ENCODE peak calls at places on chromosomes 4 and X, in ten cellular contexts. One of them, this sample, is unnamed.

GRCh38 chr4:75542824-75543223 is 13.0 kb upstream of the ODAPH start:
- DNase-seq in HepG2: no peak
- DNase-seq in suprapubic skin: no peak
- DNase-seq in upper lobe of left lung: no peak
- DNase-seq in tibial nerve: no peak
- DNase-seq in A549: no peak
- DNase-seq in sigmoid colon: no peak
- DNase-seq in stomach: no peak
- DNase-seq in H1: no peak
- DNase-seq in ovary: no peak
- DNase-seq in this sample: no peak

GRCh38 chr4:170138580-170139194 is 48.9 kb upstream of the AADAT start:
- DNase-seq in H1: peak; percentile 36
- DNase-seq in HepG2: peak; percentile 57
- DNase-seq in A549: peak; percentile 40
- DNase-seq in upper lobe of left lung: no peak
- DNase-seq in ovary: peak; percentile 72
- DNase-seq in suprapubic skin: peak; percentile 75
- DNase-seq in stomach: peak; percentile 73
- DNase-seq in sigmoid colon: peak; percentile 79
- DNase-seq in tibial nerve: peak; percentile 50
- DNase-seq in this sample: peak; percentile 78

GRCh38 chrX:37684918-37685317 is 673 bp upstream of the XK start:
- DNase-seq in upper lobe of left lung: no peak
- DNase-seq in ovary: no peak
- DNase-seq in HepG2: no peak
- DNase-seq in tibial nerve: no peak
- DNase-seq in sigmoid colon: no peak
- DNase-seq in A549: no peak
- DNase-seq in H1: no peak
- DNase-seq in suprapubic skin: no peak
- DNase-seq in stomach: no peak
- DNase-seq in this sample: no peak

GRCh38 chrX:10111364-10112148 is 45.2 kb upstream of the CLCN4 start:
- DNase-seq in A549: no peak
- DNase-seq in ovary: peak; percentile 77
- DNase-seq in H1: no peak
- DNase-seq in tibial nerve: no peak
- DNase-seq in stomach: no peak
- DNase-seq in sigmoid colon: peak; percentile 75
- DNase-seq in upper lobe of left lung: no peak
- DNase-seq in suprapubic skin: no peak
- DNase-seq in HepG2: peak; percentile 32
- DNase-seq in this sample: no peak

GRCh38 chr4:184293552-184293951 is 75.9 kb upstream of the ENPP6 start:
- DNase-seq in H1: no peak
- DNase-seq in HepG2: peak; percentile 46
- DNase-seq in upper lobe of left lung: no peak
- DNase-seq in suprapubic skin: no peak
- DNase-seq in stomach: peak; percentile 64
- DNase-seq in A549: no peak
- DNase-seq in sigmoid colon: no peak
- DNase-seq in ovary: no peak
- DNase-seq in tibial nerve: no peak
- DNase-seq in this sample: no peak

GRCh38 chr4:25437951-25438350 is 60.9 kb downstream of the ANAPC4 start:
- DNase-seq in stomach: no peak
- DNase-seq in A549: no peak
- DNase-seq in ovary: no peak
- DNase-seq in tibial nerve: no peak
- DNase-seq in HepG2: no peak
- DNase-seq in H1: no peak
- DNase-seq in suprapubic skin: no peak
- DNase-seq in upper lobe of left lung: no peak
- DNase-seq in sigmoid colon: no peak
- DNase-seq in this sample: no peak

GRCh38 chr4:48254381-48255072 is 15.1 kb downstream of the TEC start:
- DNase-seq in sigmoid colon: no peak
- DNase-seq in suprapubic skin: no peak
- DNase-seq in tibial nerve: no peak
- DNase-seq in A549: no peak
- DNase-seq in stomach: peak; percentile 70
- DNase-seq in ovary: no peak
- DNase-seq in upper lobe of left lung: no peak
- DNase-seq in H1: no peak
- DNase-seq in HepG2: no peak
- DNase-seq in this sample: peak; percentile 52

GRCh38 chr4:173243917-173244658 is 75.5 kb downstream of the GALNT7 start:
- DNase-seq in H1: no peak
- DNase-seq in A549: no peak
- DNase-seq in stomach: no peak
- DNase-seq in tibial nerve: no peak
- DNase-seq in suprapubic skin: no peak
- DNase-seq in upper lobe of left lung: no peak
- DNase-seq in ovary: no peak
- DNase-seq in HepG2: no peak
- DNase-seq in sigmoid colon: no peak
- DNase-seq in this sample: no peak

GRCh38 chrX:2627272-2627867 is 63.7 kb upstream of the CD99 start:
- DNase-seq in upper lobe of left lung: no peak
- DNase-seq in tibial nerve: no peak
- DNase-seq in suprapubic skin: no peak
- DNase-seq in A549: peak; percentile 48
- DNase-seq in stomach: peak; percentile 36
- DNase-seq in ovary: peak; percentile 35
- DNase-seq in sigmoid colon: no peak
- DNase-seq in H1: no peak
- DNase-seq in HepG2: peak; percentile 71
- DNase-seq in this sample: peak; percentile 63

DNA sequence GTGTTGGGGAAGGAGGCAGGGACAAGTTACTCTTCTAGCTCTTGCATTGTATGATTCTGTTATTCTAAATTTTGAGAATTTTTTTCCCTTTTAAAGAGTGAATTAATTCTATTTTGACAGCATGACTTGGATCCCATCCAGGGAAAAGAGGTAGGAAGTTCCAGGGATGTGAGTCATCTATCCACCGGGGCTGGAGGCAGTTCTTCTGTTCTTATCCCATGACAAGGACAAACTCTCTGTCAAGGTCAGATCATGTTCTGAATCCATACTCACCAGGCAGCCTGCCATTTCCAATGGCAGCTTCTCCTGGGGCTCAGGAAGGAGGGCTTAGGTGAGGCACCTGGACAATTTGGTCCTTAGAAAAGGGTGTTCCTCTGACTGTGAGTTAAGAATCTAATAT is 132.0 kb upstream of the MED14 start:
- DNase-seq in ovary: peak; percentile 19
- DNase-seq in sigmoid colon: no peak
- DNase-seq in HepG2: peak; percentile 57
- DNase-seq in tibial nerve: no peak
- DNase-seq in A549: peak; percentile 31
- DNase-seq in H1: no peak
- DNase-seq in upper lobe of left lung: no peak
- DNase-seq in suprapubic skin: no peak
- DNase-seq in stomach: no peak
- DNase-seq in this sample: no peak
- TF ChIP-seq EP300 in ovary: no peak
- TF ChIP-seq EP300 in sigmoid colon: no peak
- TF ChIP-seq EP300 in HepG2: no peak
- TF ChIP-seq EP300 in tibial nerve: no peak
- TF ChIP-seq EP300 in A549: no peak
- TF ChIP-seq EP300 in H1: no peak
- TF ChIP-seq EP300 in upper lobe of left lung: no peak
- TF ChIP-seq EP300 in suprapubic skin: no peak
- TF ChIP-seq EP300 in stomach: no peak
- TF ChIP-seq EP300 in this sample: no peak

GRCh38 chr4:6229095-6229494 is 28.7 kb upstream of the JAKMIP1 start:
- DNase-seq in A549: no peak
- DNase-seq in suprapubic skin: no peak
- DNase-seq in sigmoid colon: peak; percentile 30
- DNase-seq in HepG2: no peak
- DNase-seq in stomach: peak; percentile 24
- DNase-seq in tibial nerve: no peak
- DNase-seq in upper lobe of left lung: no peak
- DNase-seq in H1: no peak
- DNase-seq in ovary: no peak
- DNase-seq in this sample: no peak

GRCh38 chr4:6229671-6230501 is 29.5 kb upstream of the JAKMIP1 start:
- DNase-seq in sigmoid colon: peak; percentile 27
- DNase-seq in upper lobe of left lung: no peak
- DNase-seq in suprapubic skin: no peak
- DNase-seq in A549: no peak
- DNase-seq in stomach: peak; percentile 11
- DNase-seq in ovary: no peak
- DNase-seq in HepG2: no peak
- DNase-seq in tibial nerve: no peak
- DNase-seq in H1: no peak
- DNase-seq in this sample: no peak

GRCh38 chr4:6227412-6228157 is 27.2 kb upstream of the JAKMIP1 start:
- DNase-seq in A549: no peak
- DNase-seq in upper lobe of left lung: no peak
- DNase-seq in stomach: peak; percentile 17
- DNase-seq in sigmoid colon: peak; percentile 52
- DNase-seq in HepG2: no peak
- DNase-seq in ovary: no peak
- DNase-seq in tibial nerve: no peak
- DNase-seq in suprapubic skin: no peak
- DNase-seq in H1: no peak
- DNase-seq in this sample: no peak

GRCh38 chr4:6226506-6226905 is 26.2 kb upstream of the JAKMIP1 start:
- DNase-seq in stomach: peak; percentile 22
- DNase-seq in HepG2: no peak
- DNase-seq in H1: no peak
- DNase-seq in tibial nerve: no peak
- DNase-seq in ovary: no peak
- DNase-seq in upper lobe of left lung: no peak
- DNase-seq in A549: no peak
- DNase-seq in sigmoid colon: peak; percentile 34
- DNase-seq in suprapubic skin: no peak
- DNase-seq in this sample: no peak

DNA sequence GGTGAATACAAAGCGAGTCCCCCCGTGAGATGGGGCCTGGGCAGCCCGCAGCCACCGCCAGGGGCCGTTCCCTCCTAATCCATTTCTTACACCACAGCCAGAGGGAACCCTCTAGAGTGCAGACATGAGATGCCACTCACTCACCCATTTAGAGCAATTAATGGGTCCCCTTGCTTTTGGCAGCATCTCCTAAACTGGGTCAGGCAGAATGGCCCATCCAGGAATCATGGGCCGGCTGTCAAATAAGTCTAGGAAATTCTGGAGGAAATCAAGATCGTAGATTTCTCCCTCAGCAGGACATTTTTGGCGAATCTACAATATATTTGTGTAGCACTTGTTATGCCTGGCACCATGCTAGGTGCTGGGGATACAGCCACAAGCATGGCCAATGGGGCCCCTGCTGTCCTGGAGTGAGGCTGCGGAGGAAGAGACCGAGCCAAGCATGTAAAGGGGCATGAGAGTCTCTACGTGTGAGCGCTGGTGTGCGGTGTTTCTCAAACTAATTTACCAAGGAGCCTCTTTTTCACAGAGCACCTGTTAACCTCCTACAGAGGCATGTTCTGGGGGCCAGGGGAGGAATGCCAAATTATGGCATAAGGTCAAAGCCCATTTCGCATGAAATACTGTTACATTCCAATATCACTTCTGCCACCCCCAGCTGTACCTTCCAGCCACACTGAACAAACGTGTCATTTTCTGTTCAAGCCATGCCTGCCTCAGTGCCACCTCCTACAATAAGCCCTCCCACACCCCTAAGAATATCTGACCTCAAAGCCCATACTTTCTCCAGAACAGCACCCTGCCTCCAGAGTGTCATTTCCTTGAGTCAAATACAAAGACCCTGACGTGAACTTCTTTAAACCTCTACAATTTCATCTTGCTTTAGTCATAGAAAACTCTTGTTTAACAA is 28.1 kb upstream of the JAKMIP1 start:
- DNase-seq in H1: no peak
- DNase-seq in sigmoid colon: peak; percentile 44
- DNase-seq in A549: no peak
- DNase-seq in ovary: no peak
- DNase-seq in suprapubic skin: no peak
- DNase-seq in HepG2: no peak
- DNase-seq in stomach: peak; percentile 8
- DNase-seq in upper lobe of left lung: no peak
- DNase-seq in tibial nerve: no peak
- DNase-seq in this sample: peak; percentile 15
- TF ChIP-seq EP300 in H1: no peak
- TF ChIP-seq EP300 in sigmoid colon: no peak
- TF ChIP-seq EP300 in A549: no peak
- TF ChIP-seq EP300 in ovary: no peak
- TF ChIP-seq EP300 in suprapubic skin: no peak
- TF ChIP-seq EP300 in HepG2: no peak
- TF ChIP-seq EP300 in stomach: no peak
- TF ChIP-seq EP300 in upper lobe of left lung: no peak
- TF ChIP-seq EP300 in tibial nerve: no peak
- TF ChIP-seq EP300 in this sample: no peak

GRCh38 chr4:53900275-53900649 is 164.1 kb downstream of the CHIC2 start:
- DNase-seq in A549: no peak
- DNase-seq in ovary: no peak
- DNase-seq in sigmoid colon: no peak
- DNase-seq in stomach: no peak
- DNase-seq in H1: no peak
- DNase-seq in tibial nerve: no peak
- DNase-seq in upper lobe of left lung: no peak
- DNase-seq in HepG2: no peak
- DNase-seq in suprapubic skin: no peak
- DNase-seq in this sample: no peak

GRCh38 chr4:53899544-53900274 is 164.7 kb downstream of the CHIC2 start:
- DNase-seq in stomach: no peak
- DNase-seq in A549: no peak
- DNase-seq in sigmoid colon: no peak
- DNase-seq in ovary: peak; percentile 32
- DNase-seq in suprapubic skin: no peak
- DNase-seq in H1: no peak
- DNase-seq in tibial nerve: no peak
- DNase-seq in HepG2: no peak
- DNase-seq in upper lobe of left lung: no peak
- DNase-seq in this sample: no peak

GRCh38 chr4:53889335-53890084 is 174.9 kb downstream of the CHIC2 start:
- DNase-seq in tibial nerve: no peak
- DNase-seq in H1: no peak
- DNase-seq in stomach: no peak
- DNase-seq in ovary: no peak
- DNase-seq in A549: no peak
- DNase-seq in sigmoid colon: no peak
- DNase-seq in upper lobe of left lung: no peak
- DNase-seq in suprapubic skin: no peak
- DNase-seq in HepG2: no peak
- DNase-seq in this sample: no peak

GRCh38 chr4:53895137-53895536 is 169.3 kb downstream of the CHIC2 start:
- DNase-seq in tibial nerve: no peak
- DNase-seq in HepG2: no peak
- DNase-seq in H1: no peak
- DNase-seq in upper lobe of left lung: no peak
- DNase-seq in stomach: no peak
- DNase-seq in ovary: no peak
- DNase-seq in suprapubic skin: no peak
- DNase-seq in sigmoid colon: no peak
- DNase-seq in A549: no peak
- DNase-seq in this sample: no peak
- TF ChIP-seq EP300 in tibial nerve: no peak
- TF ChIP-seq EP300 in HepG2: no peak
- TF ChIP-seq EP300 in H1: no peak
- TF ChIP-seq EP300 in upper lobe of left lung: no peak
- TF ChIP-seq EP300 in stomach: no peak
- TF ChIP-seq EP300 in ovary: no peak
- TF ChIP-seq EP300 in suprapubic skin: no peak
- TF ChIP-seq EP300 in sigmoid colon: no peak
- TF ChIP-seq EP300 in A549: no peak
- TF ChIP-seq EP300 in this sample: no peak

GRCh38 chrX:70720721-70721120 is 187.8 kb downstream of the TEX11 start:
- DNase-seq in suprapubic skin: no peak
- DNase-seq in ovary: no peak
- DNase-seq in sigmoid colon: no peak
- DNase-seq in stomach: no peak
- DNase-seq in A549: no peak
- DNase-seq in tibial nerve: no peak
- DNase-seq in HepG2: no peak
- DNase-seq in H1: no peak
- DNase-seq in upper lobe of left lung: no peak
- DNase-seq in this sample: no peak
- TF ChIP-seq EP300 in suprapubic skin: no peak
- TF ChIP-seq EP300 in ovary: no peak
- TF ChIP-seq EP300 in sigmoid colon: no peak
- TF ChIP-seq EP300 in stomach: no peak
- TF ChIP-seq EP300 in A549: no peak
- TF ChIP-seq EP300 in tibial nerve: no peak
- TF ChIP-seq EP300 in HepG2: no peak
- TF ChIP-seq EP300 in H1: no peak
- TF ChIP-seq EP300 in upper lobe of left lung: no peak
- TF ChIP-seq EP300 in this sample: no peak

This sample was measured in K562.